ENCODE peak calls at places on chromosomes 16 and 17, in six cellular contexts. One of them, this sample, is unnamed.

GRCh38 chr17:6505425-6506142 is 50.8 kb downstream of the PITPNM3 start:
- DNase-seq in T-helper 1 cell: no peak
- DNase-seq in hypothalamus: no peak
- DNase-seq in stimulated activated CD4-positive, alpha-beta T cell treated with anti-CD3 and anti-CD28 coated beads, TNF-alpha, amount 100 ng/mL, for 4 hours: no peak
- DNase-seq in ACHN: peak
- DNase-seq in non-pigmented ciliary epithelial cell: peak
- DNase-seq in this sample: peak

GRCh38 chr16:89357055-89357454 is 133.3 kb downstream of the ANKRD11 start:
- DNase-seq in T-helper 1 cell: no peak
- DNase-seq in hypothalamus: no peak
- DNase-seq in stimulated activated CD4-positive, alpha-beta T cell treated with anti-CD3 and anti-CD28 coated beads, TNF-alpha, amount 100 ng/mL, for 4 hours: peak
- DNase-seq in ACHN: no peak
- DNase-seq in non-pigmented ciliary epithelial cell: no peak
- DNase-seq in this sample: no peak

GRCh38 chr17:66025551-66025950 is 166.4 kb downstream of the CEP112 start:
- DNase-seq in T-helper 1 cell: no peak
- DNase-seq in hypothalamus: no peak
- DNase-seq in stimulated activated CD4-positive, alpha-beta T cell treated with anti-CD3 and anti-CD28 coated beads, TNF-alpha, amount 100 ng/mL, for 4 hours: no peak
- DNase-seq in ACHN: no peak
- DNase-seq in non-pigmented ciliary epithelial cell: no peak
- DNase-seq in this sample: no peak

GRCh38 chr17:79990704-79991103 is 45.0 kb downstream of the TBC1D16 start:
- DNase-seq in T-helper 1 cell: no peak
- DNase-seq in hypothalamus: no peak
- DNase-seq in stimulated activated CD4-positive, alpha-beta T cell treated with anti-CD3 and anti-CD28 coated beads, TNF-alpha, amount 100 ng/mL, for 4 hours: no peak
- DNase-seq in ACHN: no peak
- DNase-seq in non-pigmented ciliary epithelial cell: no peak
- DNase-seq in this sample: no peak

GRCh38 chr16:81779540-81780320 is 639 bp downstream of the PLCG2 start:
- DNase-seq in T-helper 1 cell: no peak
- DNase-seq in hypothalamus: no peak
- DNase-seq in stimulated activated CD4-positive, alpha-beta T cell treated with anti-CD3 and anti-CD28 coated beads, TNF-alpha, amount 100 ng/mL, for 4 hours: no peak
- DNase-seq in ACHN: peak
- DNase-seq in non-pigmented ciliary epithelial cell: no peak
- DNase-seq in this sample: peak

GRCh38 chr17:41796066-41796895 is 9.8 kb upstream of the JUP start:
- DNase-seq in T-helper 1 cell: no peak
- DNase-seq in hypothalamus: no peak
- DNase-seq in stimulated activated CD4-positive, alpha-beta T cell treated with anti-CD3 and anti-CD28 coated beads, TNF-alpha, amount 100 ng/mL, for 4 hours: no peak
- DNase-seq in ACHN: no peak
- DNase-seq in non-pigmented ciliary epithelial cell: no peak
- DNase-seq in this sample: no peak

GRCh38 chr16:85227262-85227923 is 115.1 kb upstream of the CIBAR2 start:
- DNase-seq in T-helper 1 cell: no peak
- DNase-seq in hypothalamus: no peak
- DNase-seq in stimulated activated CD4-positive, alpha-beta T cell treated with anti-CD3 and anti-CD28 coated beads, TNF-alpha, amount 100 ng/mL, for 4 hours: no peak
- DNase-seq in ACHN: peak
- DNase-seq in non-pigmented ciliary epithelial cell: no peak
- DNase-seq in this sample: no peak

GRCh38 chr16:84294196-84295142 is at the start of gene WFDC1:
- DNase-seq in T-helper 1 cell: no peak
- DNase-seq in hypothalamus: no peak
- DNase-seq in stimulated activated CD4-positive, alpha-beta T cell treated with anti-CD3 and anti-CD28 coated beads, TNF-alpha, amount 100 ng/mL, for 4 hours: no peak
- DNase-seq in ACHN: no peak
- DNase-seq in non-pigmented ciliary epithelial cell: no peak
- DNase-seq in this sample: no peak

GRCh38 chr17:29711588-29712385 is 89.1 kb upstream of the CORO6 start:
- DNase-seq in T-helper 1 cell: no peak
- DNase-seq in hypothalamus: no peak
- DNase-seq in stimulated activated CD4-positive, alpha-beta T cell treated with anti-CD3 and anti-CD28 coated beads, TNF-alpha, amount 100 ng/mL, for 4 hours: no peak
- DNase-seq in ACHN: no peak
- DNase-seq in non-pigmented ciliary epithelial cell: no peak
- DNase-seq in this sample: no peak

GRCh38 chr16:12239953-12240485 is 263.5 kb downstream of the SNX29 start:
- DNase-seq in T-helper 1 cell: no peak
- DNase-seq in hypothalamus: no peak
- DNase-seq in stimulated activated CD4-positive, alpha-beta T cell treated with anti-CD3 and anti-CD28 coated beads, TNF-alpha, amount 100 ng/mL, for 4 hours: no peak
- DNase-seq in ACHN: no peak
- DNase-seq in non-pigmented ciliary epithelial cell: no peak
- DNase-seq in this sample: no peak

GRCh38 chr17:83099570-83100181 is 20.3 kb downstream of the METRNL start:
- DNase-seq in T-helper 1 cell: no peak
- DNase-seq in hypothalamus: no peak
- DNase-seq in stimulated activated CD4-positive, alpha-beta T cell treated with anti-CD3 and anti-CD28 coated beads, TNF-alpha, amount 100 ng/mL, for 4 hours: no peak
- DNase-seq in ACHN: no peak
- DNase-seq in non-pigmented ciliary epithelial cell: no peak
- DNase-seq in this sample: no peak

GRCh38 chr17:27733771-27734170 is 66.6 kb downstream of the NOS2 start:
- DNase-seq in T-helper 1 cell: no peak
- DNase-seq in hypothalamus: no peak
- DNase-seq in stimulated activated CD4-positive, alpha-beta T cell treated with anti-CD3 and anti-CD28 coated beads, TNF-alpha, amount 100 ng/mL, for 4 hours: no peak
- DNase-seq in ACHN: no peak
- DNase-seq in non-pigmented ciliary epithelial cell: no peak
- DNase-seq in this sample: no peak

GRCh38 chr16:88686062-88686438 is 257 bp downstream of the SNAI3 start:
- DNase-seq in T-helper 1 cell: peak
- DNase-seq in hypothalamus: no peak
- DNase-seq in stimulated activated CD4-positive, alpha-beta T cell treated with anti-CD3 and anti-CD28 coated beads, TNF-alpha, amount 100 ng/mL, for 4 hours: no peak
- DNase-seq in ACHN: no peak
- DNase-seq in non-pigmented ciliary epithelial cell: no peak
- DNase-seq in this sample: no peak

GRCh38 chr16:86498661-86499493 is 11.4 kb upstream of the FOXF1 start:
- DNase-seq in T-helper 1 cell: no peak
- DNase-seq in hypothalamus: no peak
- DNase-seq in stimulated activated CD4-positive, alpha-beta T cell treated with anti-CD3 and anti-CD28 coated beads, TNF-alpha, amount 100 ng/mL, for 4 hours: no peak
- DNase-seq in ACHN: no peak
- DNase-seq in non-pigmented ciliary epithelial cell: no peak
- DNase-seq in this sample: no peak

GRCh38 chr16:28846933-28847273 is 755 bp upstream of the TUFM start:
- DNase-seq in T-helper 1 cell: no peak
- DNase-seq in hypothalamus: no peak
- DNase-seq in stimulated activated CD4-positive, alpha-beta T cell treated with anti-CD3 and anti-CD28 coated beads, TNF-alpha, amount 100 ng/mL, for 4 hours: no peak
- DNase-seq in ACHN: peak
- DNase-seq in non-pigmented ciliary epithelial cell: no peak
- DNase-seq in this sample: no peak

GRCh38 chr17:45190503-45191282 is 29.0 kb downstream of the HEXIM2 start:
- DNase-seq in T-helper 1 cell: no peak
- DNase-seq in hypothalamus: no peak
- DNase-seq in stimulated activated CD4-positive, alpha-beta T cell treated with anti-CD3 and anti-CD28 coated beads, TNF-alpha, amount 100 ng/mL, for 4 hours: no peak
- DNase-seq in ACHN: peak
- DNase-seq in non-pigmented ciliary epithelial cell: no peak
- DNase-seq in this sample: no peak

GRCh38 chr17:76969598-76970172 is 101.5 kb downstream of the MGAT5B start:
- DNase-seq in T-helper 1 cell: no peak
- DNase-seq in hypothalamus: no peak
- DNase-seq in stimulated activated CD4-positive, alpha-beta T cell treated with anti-CD3 and anti-CD28 coated beads, TNF-alpha, amount 100 ng/mL, for 4 hours: no peak
- DNase-seq in ACHN: peak
- DNase-seq in non-pigmented ciliary epithelial cell: no peak
- DNase-seq in this sample: no peak

GRCh38 chr17:68482576-68483001 is 25.3 kb upstream of the WIPI1 start:
- DNase-seq in T-helper 1 cell: no peak
- DNase-seq in hypothalamus: no peak
- DNase-seq in stimulated activated CD4-positive, alpha-beta T cell treated with anti-CD3 and anti-CD28 coated beads, TNF-alpha, amount 100 ng/mL, for 4 hours: no peak
- DNase-seq in ACHN: no peak
- DNase-seq in non-pigmented ciliary epithelial cell: no peak
- DNase-seq in this sample: no peak

GRCh38 chr17:81076097-81076754 is 41.3 kb downstream of the BAIAP2 start:
- DNase-seq in T-helper 1 cell: no peak
- DNase-seq in hypothalamus: no peak
- DNase-seq in stimulated activated CD4-positive, alpha-beta T cell treated with anti-CD3 and anti-CD28 coated beads, TNF-alpha, amount 100 ng/mL, for 4 hours: no peak
- DNase-seq in ACHN: no peak
- DNase-seq in non-pigmented ciliary epithelial cell: no peak
- DNase-seq in this sample: no peak

GRCh38 chr17:29039764-29040598 is 3.0 kb upstream of the PIPOX start:
- DNase-seq in T-helper 1 cell: no peak
- DNase-seq in hypothalamus: no peak
- DNase-seq in stimulated activated CD4-positive, alpha-beta T cell treated with anti-CD3 and anti-CD28 coated beads, TNF-alpha, amount 100 ng/mL, for 4 hours: no peak
- DNase-seq in ACHN: no peak
- DNase-seq in non-pigmented ciliary epithelial cell: peak
- DNase-seq in this sample: no peak

GRCh38 chr17:68580236-68580903 is 20.8 kb downstream of the FAM20A start:
- DNase-seq in T-helper 1 cell: no peak
- DNase-seq in hypothalamus: no peak
- DNase-seq in stimulated activated CD4-positive, alpha-beta T cell treated with anti-CD3 and anti-CD28 coated beads, TNF-alpha, amount 100 ng/mL, for 4 hours: no peak
- DNase-seq in ACHN: no peak
- DNase-seq in non-pigmented ciliary epithelial cell: peak
- DNase-seq in this sample: no peak

GRCh38 chr17:81924557-81925532 is 2.7 kb downstream of the MAFG start:
- DNase-seq in T-helper 1 cell: no peak
- DNase-seq in hypothalamus: no peak
- DNase-seq in stimulated activated CD4-positive, alpha-beta T cell treated with anti-CD3 and anti-CD28 coated beads, TNF-alpha, amount 100 ng/mL, for 4 hours: no peak
- DNase-seq in ACHN: no peak
- DNase-seq in non-pigmented ciliary epithelial cell: no peak
- DNase-seq in this sample: no peak

GRCh38 chr17:20095366-20096080 is 86.4 kb downstream of the SPECC1 start:
- DNase-seq in T-helper 1 cell: no peak
- DNase-seq in hypothalamus: peak
- DNase-seq in stimulated activated CD4-positive, alpha-beta T cell treated with anti-CD3 and anti-CD28 coated beads, TNF-alpha, amount 100 ng/mL, for 4 hours: no peak
- DNase-seq in ACHN: peak
- DNase-seq in non-pigmented ciliary epithelial cell: no peak
- DNase-seq in this sample: peak

GRCh38 chr17:28330671-28331070 is 4.6 kb downstream of the IFT20 start:
- DNase-seq in T-helper 1 cell: no peak
- DNase-seq in hypothalamus: no peak
- DNase-seq in stimulated activated CD4-positive, alpha-beta T cell treated with anti-CD3 and anti-CD28 coated beads, TNF-alpha, amount 100 ng/mL, for 4 hours: no peak
- DNase-seq in ACHN: no peak
- DNase-seq in non-pigmented ciliary epithelial cell: no peak
- DNase-seq in this sample: no peak

GRCh38 chr16:56700195-56700594 is 17.9 kb downstream of the MT1X start:
- DNase-seq in T-helper 1 cell: no peak
- DNase-seq in hypothalamus: no peak
- DNase-seq in stimulated activated CD4-positive, alpha-beta T cell treated with anti-CD3 and anti-CD28 coated beads, TNF-alpha, amount 100 ng/mL, for 4 hours: no peak
- DNase-seq in ACHN: no peak
- DNase-seq in non-pigmented ciliary epithelial cell: no peak
- DNase-seq in this sample: no peak

GRCh38 chr17:62643496-62643895 is 16.0 kb downstream of the MRC2 start:
- DNase-seq in T-helper 1 cell: no peak
- DNase-seq in hypothalamus: no peak
- DNase-seq in stimulated activated CD4-positive, alpha-beta T cell treated with anti-CD3 and anti-CD28 coated beads, TNF-alpha, amount 100 ng/mL, for 4 hours: no peak
- DNase-seq in ACHN: no peak
- DNase-seq in non-pigmented ciliary epithelial cell: no peak
- DNase-seq in this sample: no peak

GRCh38 chr16:56547120-56547948 is 17.5 kb upstream of the MT4 start:
- DNase-seq in T-helper 1 cell: no peak
- DNase-seq in hypothalamus: no peak
- DNase-seq in stimulated activated CD4-positive, alpha-beta T cell treated with anti-CD3 and anti-CD28 coated beads, TNF-alpha, amount 100 ng/mL, for 4 hours: no peak
- DNase-seq in ACHN: no peak
- DNase-seq in non-pigmented ciliary epithelial cell: peak
- DNase-seq in this sample: no peak

GRCh38 chr17:78299052-78299451 is 60.8 kb downstream of the SOCS3 start:
- DNase-seq in T-helper 1 cell: no peak
- DNase-seq in hypothalamus: no peak
- DNase-seq in stimulated activated CD4-positive, alpha-beta T cell treated with anti-CD3 and anti-CD28 coated beads, TNF-alpha, amount 100 ng/mL, for 4 hours: no peak
- DNase-seq in ACHN: no peak
- DNase-seq in non-pigmented ciliary epithelial cell: no peak
- DNase-seq in this sample: no peak

GRCh38 chr17:17999364-18000007 is 26.8 kb downstream of the DRC3 start:
- DNase-seq in T-helper 1 cell: no peak
- DNase-seq in hypothalamus: no peak
- DNase-seq in stimulated activated CD4-positive, alpha-beta T cell treated with anti-CD3 and anti-CD28 coated beads, TNF-alpha, amount 100 ng/mL, for 4 hours: no peak
- DNase-seq in ACHN: no peak
- DNase-seq in non-pigmented ciliary epithelial cell: no peak
- DNase-seq in this sample: no peak

GRCh38 chr17:72125742-72126141 is 4.9 kb downstream of the SOX9 start:
- DNase-seq in T-helper 1 cell: no peak
- DNase-seq in hypothalamus: no peak
- DNase-seq in stimulated activated CD4-positive, alpha-beta T cell treated with anti-CD3 and anti-CD28 coated beads, TNF-alpha, amount 100 ng/mL, for 4 hours: no peak
- DNase-seq in ACHN: no peak
- DNase-seq in non-pigmented ciliary epithelial cell: no peak
- DNase-seq in this sample: no peak

GRCh38 chr16:1466968-1467521 is 7.8 kb downstream of the CLCN7 start:
- DNase-seq in T-helper 1 cell: no peak
- DNase-seq in hypothalamus: no peak
- DNase-seq in stimulated activated CD4-positive, alpha-beta T cell treated with anti-CD3 and anti-CD28 coated beads, TNF-alpha, amount 100 ng/mL, for 4 hours: no peak
- DNase-seq in ACHN: peak
- DNase-seq in non-pigmented ciliary epithelial cell: no peak
- DNase-seq in this sample: peak

GRCh38 chr17:21039839-21040575 is 2.8 kb downstream of the USP22 start:
- DNase-seq in T-helper 1 cell: no peak
- DNase-seq in hypothalamus: no peak
- DNase-seq in stimulated activated CD4-positive, alpha-beta T cell treated with anti-CD3 and anti-CD28 coated beads, TNF-alpha, amount 100 ng/mL, for 4 hours: no peak
- DNase-seq in ACHN: peak
- DNase-seq in non-pigmented ciliary epithelial cell: no peak
- DNase-seq in this sample: peak

GRCh38 chr17:22694362-22695227 is 1002.3 kb downstream of the KCNJ18 start:
- DNase-seq in T-helper 1 cell: no peak
- DNase-seq in hypothalamus: no peak
- DNase-seq in stimulated activated CD4-positive, alpha-beta T cell treated with anti-CD3 and anti-CD28 coated beads, TNF-alpha, amount 100 ng/mL, for 4 hours: no peak
- DNase-seq in ACHN: no peak
- DNase-seq in non-pigmented ciliary epithelial cell: no peak
- DNase-seq in this sample: no peak

GRCh38 chr17:50469005-50469605 is 425 bp upstream of the CHAD start:
- DNase-seq in T-helper 1 cell: no peak
- DNase-seq in hypothalamus: no peak
- DNase-seq in stimulated activated CD4-positive, alpha-beta T cell treated with anti-CD3 and anti-CD28 coated beads, TNF-alpha, amount 100 ng/mL, for 4 hours: no peak
- DNase-seq in ACHN: no peak
- DNase-seq in non-pigmented ciliary epithelial cell: no peak
- DNase-seq in this sample: no peak

GRCh38 chr17:50758524-50758923 is 8.8 kb downstream of the ANKRD40CL start:
- DNase-seq in T-helper 1 cell: no peak
- DNase-seq in hypothalamus: no peak
- DNase-seq in stimulated activated CD4-positive, alpha-beta T cell treated with anti-CD3 and anti-CD28 coated beads, TNF-alpha, amount 100 ng/mL, for 4 hours: no peak
- DNase-seq in ACHN: no peak
- DNase-seq in non-pigmented ciliary epithelial cell: no peak
- DNase-seq in this sample: no peak

This sample was measured in A549.